ENCODE peak calls at places on chromosomes 2 and 18, in six cellular contexts. F, S, K, V, D and L are unnamed samples.

GRCh38 chr18:31566576-31567306 is 24.9 kb upstream of the TTR start:
- DNase-seq in F (no peak), S (no peak), K (no peak), V (no peak), D (peak; percentile 49), L (no peak)

GRCh38 chr2:220334210-220334609 is 706.8 kb downstream of the SLC4A3 start:
- DNase-seq in F (no peak), S (no peak), K (no peak), V (no peak), D (no peak), L (no peak)

GRCh38 chr2:118310016-118310877 is 222.0 kb downstream of the INSIG2 start:
- DNase-seq in F (peak; percentile 48), S (no peak), K (peak; percentile 67), V (no peak), D (no peak), L (no peak)

GRCh38 chr2:68838641-68839040 is 32.6 kb downstream of the BMP10 start:
- DNase-seq in F (no peak), S (no peak), K (no peak), V (no peak), D (no peak), L (no peak)

GRCh38 chr2:156005531-156005930 is 327.0 kb downstream of the NR4A2 start:
- DNase-seq in F (no peak), S (no peak), K (no peak), V (no peak), D (no peak), L (no peak)

GRCh38 chr2:71417300-71418202 is 35.8 kb upstream of the DYSF start:
- DNase-seq in F (peak; percentile 20), S (peak; percentile 39), K (no peak), V (no peak), D (no peak), L (no peak)

GRCh38 chr2:69082430-69082997 is 69.5 kb downstream of the ANTXR1 start:
- DNase-seq in F (peak; percentile 87), S (peak; percentile 97), K (no peak), V (no peak), D (peak; percentile 92), L (no peak)

GRCh38 chr2:230931556-230932231 is 6.7 kb upstream of the GPR55 start:
- DNase-seq in F (no peak), S (no peak), K (no peak), V (no peak), D (no peak), L (no peak)

GRCh38 chr2:59806486-59806885 is 747.0 kb downstream of the BCL11A start:
- DNase-seq in F (no peak), S (no peak), K (no peak), V (no peak), D (no peak), L (no peak)

GRCh38 chr2:173349295-173349694 is 5.4 kb upstream of the CDCA7 start:
- DNase-seq in F (no peak), S (no peak), K (no peak), V (no peak), D (no peak), L (no peak)

GRCh38 chr2:121287146-121287798 is 2.3 kb upstream of the TFCP2L1 start:
- DNase-seq in F (no peak), S (no peak), K (no peak), V (no peak), D (no peak), L (peak; percentile 79)

GRCh38 chr2:112121682-112122254 is 16.4 kb upstream of the FBLN7 start:
- DNase-seq in F (peak; percentile 77), S (peak; percentile 47), K (no peak), V (no peak), D (peak; percentile 55), L (peak; percentile 71)

GRCh38 chr2:234247453-234248180 is 197.1 kb downstream of the SPP2 start:
- DNase-seq in F (no peak), S (no peak), K (no peak), V (no peak), D (no peak), L (no peak)

GRCh38 chr2:127051116-127051779 is 55.7 kb downstream of the BIN1 start:
- DNase-seq in F (no peak), S (no peak), K (no peak), V (no peak), D (no peak), L (no peak)

GRCh38 chr2:241656190-241656741 is 18.8 kb downstream of the ATG4B start:
- DNase-seq in F (no peak), S (no peak), K (no peak), V (no peak), D (no peak), L (no peak)

GRCh38 chr2:219445220-219445631 is 10.6 kb downstream of the SPEG start:
- DNase-seq in F (no peak), S (no peak), K (no peak), V (no peak), D (no peak), L (no peak)

GRCh38 chr2:197285361-197285760 is 25.2 kb downstream of the ANKRD44 start:
- DNase-seq in F (no peak), S (no peak), K (no peak), V (no peak), D (no peak), L (peak; percentile 47)

GRCh38 chr2:3683748-3684454 is 19.5 kb upstream of the DCDC2C start:
- DNase-seq in F (no peak), S (no peak), K (no peak), V (no peak), D (no peak), L (no peak)

GRCh38 chr2:126664639-126665038 is 8.7 kb downstream of the GYPC start:
- DNase-seq in F (no peak), S (no peak), K (no peak), V (no peak), D (no peak), L (no peak)

GRCh38 chr18:36499938-36500337 is 202.4 kb downstream of the FHOD3 start:
- DNase-seq in F (no peak), S (no peak), K (no peak), V (peak; percentile 66), D (no peak), L (peak; percentile 80)

GRCh38 chr2:39408351-39409136 is 28.5 kb downstream of the MAP4K3 start:
- DNase-seq in F (no peak), S (no peak), K (no peak), V (peak; percentile 15), D (no peak), L (peak; percentile 45)

GRCh38 chr2:1837458-1837857 is 93.1 kb upstream of the PXDN start:
- DNase-seq in F (no peak), S (no peak), K (no peak), V (no peak), D (no peak), L (no peak)

GRCh38 chr2:10911291-10912075 is at the start of gene KCNF1:
- DNase-seq in F (peak; percentile 66), S (peak; percentile 83), K (no peak), V (no peak), D (peak; percentile 68), L (peak; percentile 21)
- TF ChIP-seq CTCF in F (peak; percentile 32), S (peak; percentile 52), K (no peak), V (no peak), D (no peak), L (no peak)

DNA sequence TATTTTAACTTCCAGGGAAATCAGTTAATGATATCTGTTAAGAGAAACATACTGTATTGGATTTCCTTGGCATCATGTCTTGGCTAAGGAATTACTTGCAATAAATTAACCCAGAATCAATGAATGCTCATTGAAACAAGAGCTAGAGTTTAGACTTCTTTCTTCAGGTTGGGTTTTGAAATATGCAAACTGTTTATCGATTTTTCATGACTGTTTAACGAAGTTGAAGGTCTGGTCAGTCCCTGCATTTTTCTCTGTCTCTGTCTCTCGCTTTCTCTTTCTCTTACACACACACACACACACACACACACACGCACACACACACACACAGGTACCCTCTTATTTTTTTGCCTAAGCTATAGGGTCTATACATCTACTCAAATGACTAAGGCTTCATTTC is 981.0 kb downstream of the SUCLG1 start:
- DNase-seq in F (no peak), S (no peak), K (no peak), V (no peak), D (no peak), L (no peak)
- H3K4me3 ChIP-seq in F (no peak overlapping the region), S (no peak overlapping the region), K (no peak overlapping the region), V (no peak overlapping the region), D (no peak overlapping the region), L (no peak overlapping the region)

GRCh38 chr2:70132244-70133126 is 45.2 kb downstream of the PCBP1 start:
- DNase-seq in F (peak; percentile 87), S (peak; percentile 68), K (no peak), V (no peak), D (peak; percentile 86), L (peak; percentile 86)

GRCh38 chr2:70127920-70128444 is 40.7 kb downstream of the PCBP1 start:
- DNase-seq in F (no peak), S (no peak), K (no peak), V (no peak), D (no peak), L (peak; percentile 59)

GRCh38 chr2:70133127-70133452 is 45.8 kb downstream of the PCBP1 start:
- DNase-seq in F (no peak), S (no peak), K (no peak), V (no peak), D (no peak), L (no peak)

DNA sequence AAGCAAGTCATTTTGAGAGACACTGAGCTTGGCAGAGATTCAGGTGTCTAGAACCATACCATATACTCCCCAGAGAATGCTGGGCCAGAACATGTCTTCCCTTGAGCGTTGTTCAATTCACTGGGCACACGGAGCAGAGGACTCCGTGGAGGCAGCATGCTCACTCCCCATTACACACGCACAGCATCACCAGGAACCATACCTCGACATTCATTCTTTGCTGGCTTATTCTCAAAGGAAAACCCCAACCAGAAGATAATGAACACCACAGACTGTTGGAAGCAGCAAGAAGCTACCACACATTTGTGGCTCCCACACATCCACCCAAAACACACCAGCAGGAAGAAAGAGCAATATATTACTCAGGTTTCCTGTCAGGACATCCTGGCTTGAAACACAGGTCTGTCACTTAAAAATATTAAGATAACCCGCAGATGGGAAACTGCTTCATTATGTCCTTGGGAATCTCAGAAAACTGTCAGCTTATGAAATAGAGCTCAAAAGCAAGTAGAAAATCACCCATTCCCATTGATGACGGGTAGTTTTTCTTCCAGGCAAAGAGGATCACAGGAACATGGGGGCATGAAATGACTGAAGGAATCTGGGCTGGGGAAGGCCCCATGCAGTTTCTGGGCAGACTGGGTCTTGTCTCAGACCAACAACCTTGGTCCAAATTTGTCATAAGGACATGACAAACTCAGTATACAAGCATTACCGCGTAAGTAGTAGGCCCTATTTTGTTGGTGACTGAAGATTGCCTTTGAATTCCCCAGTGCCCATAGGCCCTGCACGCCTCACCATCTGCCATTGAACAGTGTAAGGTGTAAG is 46.5 kb downstream of the PCBP1 start:
- DNase-seq in F (peak; percentile 77), S (no peak), K (no peak), V (no peak), D (no peak), L (peak; percentile 75)
- TF ChIP-seq MYC in F (no peak), S (no peak), K (no peak), V (no peak), D (no peak), L (peak; percentile 37)

GRCh38 chr2:181575024-181575649 is 81.8 kb downstream of the CERKL start:
- DNase-seq in F (no peak), S (no peak), K (no peak), V (no peak), D (no peak), L (no peak)

GRCh38 chr2:181574321-181574720 is 82.6 kb downstream of the CERKL start:
- DNase-seq in F (no peak), S (no peak), K (no peak), V (no peak), D (no peak), L (no peak)

GRCh38 chr2:181575650-181576025 is 81.3 kb downstream of the CERKL start:
- DNase-seq in F (no peak), S (no peak), K (no peak), V (no peak), D (no peak), L (peak; percentile 86)

GRCh38 chr2:181570833-181571661 is 85.9 kb downstream of the CERKL start:
- DNase-seq in F (peak; percentile 15), S (peak; percentile 14), K (no peak), V (no peak), D (no peak), L (peak; percentile 31)

GRCh38 chr2:181573140-181573736 is 83.7 kb downstream of the CERKL start:
- DNase-seq in F (peak; percentile 38), S (peak; percentile 40), K (no peak), V (no peak), D (peak; percentile 45), L (peak; percentile 51)
- TF ChIP-seq CTCF in F (peak; percentile 31), S (peak; percentile 73), K (peak; percentile 18), V (peak; percentile 20), D (peak; percentile 60), L (peak; percentile 42)